ENCODE peak calls at places on chromosomes 4 and X, in seven cellular contexts. N is CD4-positive, alpha-beta T cell; R is endodermal cell; Y is foreskin keratinocyte; A is transverse colon; P is neuronal stem cell; B is HCT116. D is an unnamed sample.

GRCh38 chr4:39702716-39703115 is 4.8 kb downstream of the UBE2K start:
- DNase-seq in N (no peak), R (no peak), Y (no peak), A (no peak), P (no peak), B (no peak), D (no peak)

GRCh38 chr4:10050171-10051120 is 29.1 kb upstream of the SLC2A9 start:
- DNase-seq in N (no peak), R (no peak), Y (peak; percentile 59), A (no peak), P (no peak), B (no peak), D (peak; percentile 50)

GRCh38 chrX:41922694-41923171 is 621 bp downstream of the CASK start:
- DNase-seq in N (no peak), R (peak; percentile 78), Y (peak; percentile 9), A (peak; percentile 21), P (no peak), B (no peak), D (no peak)

GRCh38 chr4:148354186-148354585 is 88.0 kb downstream of the NR3C2 start:
- DNase-seq in N (no peak), R (no peak), Y (no peak), A (no peak), P (no peak), B (no peak), D (no peak)

GRCh38 chrX:103656623-103657022 is 27.8 kb downstream of the TCEAL1 start:
- DNase-seq in N (no peak), R (no peak), Y (peak; percentile 91), A (no peak), P (no peak), B (peak; percentile 60), D (peak; percentile 53)

GRCh38 chrX:103877571-103877970 is 45.5 kb upstream of the RAB9B start:
- DNase-seq in N (no peak), R (no peak), Y (no peak), A (no peak), P (no peak), B (no peak), D (no peak)

GRCh38 chr4:110618091-110619000 is 4.5 kb downstream of the PITX2 start:
- DNase-seq in N (no peak), R (peak; percentile 90), Y (peak; percentile 85), A (peak; percentile 16), P (peak; percentile 70), B (no peak), D (no peak)

GRCh38 chr4:26871611-26872010 is 11.0 kb downstream of the STIM2 start:
- DNase-seq in N (no peak), R (no peak), Y (peak; percentile 57), A (no peak), P (no peak), B (no peak), D (no peak)

GRCh38 chrX:17803449-17803848 is 57.6 kb downstream of the RAI2 start:
- DNase-seq in N (no peak), R (no peak), Y (no peak), A (no peak), P (no peak), B (no peak), D (no peak)

GRCh38 chr4:135434936-135435335 is 1233.3 kb upstream of the PABPC4L start:
- DNase-seq in N (no peak), R (no peak), Y (peak; percentile 72), A (no peak), P (no peak), B (no peak), D (no peak)

GRCh38 chrX:12379666-12380065 is 241.4 kb downstream of the FRMPD4 start:
- DNase-seq in N (no peak), R (no peak), Y (no peak), A (no peak), P (no peak), B (no peak), D (no peak)

GRCh38 chrX:68754406-68754805 is 74.4 kb upstream of the EFNB1 start:
- DNase-seq in N (no peak), R (no peak), Y (no peak), A (no peak), P (no peak), B (no peak), D (no peak)

GRCh38 chrX:11180571-11180970 is 69.4 kb downstream of the HCCS start:
- DNase-seq in N (no peak), R (no peak), Y (peak; percentile 82), A (no peak), P (no peak), B (no peak), D (no peak)

GRCh38 chr4:150582881-150583286 is 933 bp downstream of the MAB21L2 start:
- DNase-seq in N (no peak), R (peak; percentile 81), Y (no peak), A (no peak), P (peak; percentile 36), B (no peak), D (no peak)

GRCh38 chr4:85477538-85477937 is 2.6 kb downstream of the ARHGAP24 start:
- DNase-seq in N (no peak), R (no peak), Y (no peak), A (no peak), P (no peak), B (no peak), D (no peak)

GRCh38 chr4:139738846-139739613 is 73.4 kb downstream of the MGST2 start:
- DNase-seq in N (no peak), R (peak; percentile 21), Y (no peak), A (no peak), P (no peak), B (no peak), D (no peak)

GRCh38 chrX:101210630-101211029 is 9.0 kb upstream of the DRP2 start:
- DNase-seq in N (no peak), R (no peak), Y (no peak), A (no peak), P (no peak), B (no peak), D (no peak)

GRCh38 chrX:9089652-9090051 is 55.7 kb upstream of the FAM9B start:
- DNase-seq in N (no peak), R (no peak), Y (no peak), A (no peak), P (no peak), B (no peak), D (no peak)

GRCh38 chr4:105277702-105278101 is 131.0 kb downstream of the TET2 start:
- DNase-seq in N (no peak), R (no peak), Y (no peak), A (no peak), P (no peak), B (no peak), D (no peak)

GRCh38 chr4:97142893-97143292 is 1000.4 kb downstream of the STPG2 start:
- DNase-seq in N (no peak), R (no peak), Y (no peak), A (no peak), P (no peak), B (no peak), D (no peak)

GRCh38 chr4:7867701-7868429 is 71.8 kb downstream of the AFAP1 start:
- DNase-seq in N (no peak), R (no peak), Y (no peak), A (no peak), P (no peak), B (no peak), D (no peak)
- H3K27ac ChIP-seq in N (no peak overlapping the region), R (no peak overlapping the region), Y (no peak overlapping the region), A (no peak overlapping the region), P (no peak overlapping the region), B (no peak overlapping the region), D (peak overlapping the region; percentile 42)

GRCh38 chrX:73647632-73648322 is 84.8 kb downstream of the CHIC1 start:
- DNase-seq in N (no peak), R (no peak), Y (no peak), A (no peak), P (no peak), B (no peak), D (no peak)
- H3K27ac ChIP-seq in N (no peak overlapping the region), R (no peak overlapping the region), Y (no peak overlapping the region), A (no peak overlapping the region), P (no peak overlapping the region), B (no peak overlapping the region), D (no peak overlapping the region)

GRCh38 chr4:88108747-88109122 is 49.7 kb downstream of the ABCG2 start:
- DNase-seq in N (no peak), R (no peak), Y (no peak), A (no peak), P (no peak), B (no peak), D (no peak)
- H3K27ac ChIP-seq in N (no peak overlapping the region), R (no peak overlapping the region), Y (no peak overlapping the region), A (peak overlapping the region; percentile 42), P (no peak overlapping the region), B (no peak overlapping the region), D (no peak overlapping the region)

GRCh38 chr4:52840531-52841350 is 21.4 kb upstream of the RASL11B start:
- DNase-seq in N (no peak), R (peak; percentile 65), Y (no peak), A (no peak), P (no peak), B (no peak), D (no peak)

GRCh38 chr4:52838729-52839722 is 23.1 kb upstream of the RASL11B start:
- DNase-seq in N (no peak), R (peak; percentile 53), Y (peak; percentile 51), A (no peak), P (no peak), B (no peak), D (no peak)

GRCh38 chr4:52836653-52837052 is 25.5 kb upstream of the RASL11B start:
- DNase-seq in N (no peak), R (no peak), Y (no peak), A (no peak), P (no peak), B (no peak), D (no peak)

GRCh38 chr4:52836120-52836519 is 26.0 kb upstream of the RASL11B start:
- DNase-seq in N (no peak), R (no peak), Y (no peak), A (no peak), P (no peak), B (no peak), D (no peak)

DNA sequence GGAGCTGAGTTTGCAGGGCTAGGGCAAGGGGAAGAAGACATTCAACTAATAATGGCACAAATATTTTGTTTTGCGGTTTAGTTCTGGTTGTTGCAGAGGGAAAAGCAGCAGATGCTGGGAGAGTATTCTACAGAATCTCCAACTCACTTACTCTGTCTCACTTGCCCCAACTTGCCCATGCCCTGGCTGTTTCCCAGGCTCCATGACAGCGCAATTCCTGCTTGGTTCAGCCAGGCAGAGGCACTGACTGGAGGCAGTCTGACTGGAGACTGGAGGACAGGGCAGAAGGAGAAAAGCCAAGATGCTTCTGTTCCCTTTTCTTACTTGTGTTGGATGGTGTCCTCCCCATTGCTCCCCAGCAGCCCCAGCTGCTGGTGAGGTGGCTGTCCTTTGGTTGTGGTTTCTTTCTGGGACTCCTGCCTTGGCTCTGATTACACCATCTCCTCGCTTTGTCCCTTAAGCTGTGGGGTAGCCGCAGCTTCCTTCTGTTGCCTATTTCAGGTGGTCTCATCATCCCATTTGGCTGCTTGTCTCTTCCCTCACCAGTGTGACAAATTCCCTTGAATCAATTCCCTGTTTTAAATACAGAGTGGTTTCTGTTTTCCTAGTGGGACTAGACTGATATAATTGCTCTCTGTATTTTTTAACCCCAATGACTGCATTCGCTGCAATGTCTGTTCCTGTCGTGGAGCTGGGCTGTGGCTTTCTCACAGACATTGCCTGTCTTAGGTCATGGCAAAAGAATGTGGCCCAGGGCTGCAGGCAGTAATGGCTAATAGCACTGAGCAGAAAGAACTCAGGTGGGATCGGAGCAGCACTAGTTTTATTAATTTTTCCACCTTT is 24.2 kb upstream of the RASL11B start:
- DNase-seq in N (no peak), R (peak; percentile 72), Y (peak; percentile 98), A (no peak), P (no peak), B (no peak), D (peak; percentile 88)
- H3K27ac ChIP-seq in N (no peak overlapping the region), R (peak overlapping the region; percentile 19), Y (peak overlapping the region; percentile 94), A (no peak overlapping the region), P (no peak overlapping the region), B (no peak overlapping the region), D (peak overlapping the region; percentile 99)